ENCODE peak calls at places on chromosome 5, in four cellular contexts. Y is kidney tubule cell, F is amygdala, Q is germinal center. Z is an unnamed sample.

GRCh38 chr5:13946111-13946510 is 1.6 kb upstream of the DNAH5 start:
- DNase-seq in Y (no peak), F (no peak), Q (no peak), Z (peak; percentile 24)

GRCh38 chr5:137954131-137954879 is 65.0 kb downstream of the PKD2L2 start:
- DNase-seq in Y (peak; percentile 66), F (no peak), Q (no peak), Z (no peak)

GRCh38 chr5:54947187-54947586 is 38.2 kb downstream of the ESM1 start:
- DNase-seq in Y (no peak), F (no peak), Q (no peak), Z (no peak)

GRCh38 chr5:144032375-144032774 is 138.1 kb downstream of the YIPF5 start:
- DNase-seq in Y (no peak), F (no peak), Q (no peak), Z (no peak)

GRCh38 chr5:118933703-118934102 is 54.6 kb downstream of the DTWD2 start:
- DNase-seq in Y (no peak), F (no peak), Q (no peak), Z (no peak)

GRCh38 chr5:150184006-150184405 is 5.9 kb upstream of the SLC6A7 start:
- DNase-seq in Y (no peak), F (no peak), Q (no peak), Z (no peak)

GRCh38 chr5:176851871-176852270 is 41.5 kb downstream of the UNC5A start:
- DNase-seq in Y (no peak), F (no peak), Q (no peak), Z (no peak)

GRCh38 chr5:166962470-166962869 is 1329.0 kb upstream of the WWC1 start:
- DNase-seq in Y (no peak), F (no peak), Q (no peak), Z (no peak)

GRCh38 chr5:27598576-27598975 is 560.2 kb upstream of the CDH9 start:
- DNase-seq in Y (peak; percentile 18), F (no peak), Q (no peak), Z (no peak)

GRCh38 chr5:372911-373709 is 51.6 kb downstream of the AHRR start:
- DNase-seq in Y (no peak), F (no peak), Q (no peak), Z (peak; percentile 44)

GRCh38 chr5:161544350-161544765 is 2.2 kb downstream of the GABRB2 start:
- DNase-seq in Y (peak; percentile 55), F (no peak), Q (peak; percentile 48), Z (peak; percentile 70)

GRCh38 chr5:91443028-91443427 is 59.9 kb upstream of the ARRDC3 start:
- DNase-seq in Y (peak; percentile 72), F (no peak), Q (no peak), Z (no peak)

GRCh38 chr5:135353952-135354721 is 44.9 kb downstream of the MACROH2A1 start:
- DNase-seq in Y (no peak), F (peak; percentile 35), Q (no peak), Z (no peak)

GRCh38 chr5:149062371-149063016 is 368 bp downstream of the SH3TC2 start:
- DNase-seq in Y (peak; percentile 97), F (no peak), Q (no peak), Z (no peak)